ENCODE peak calls at places on chromosomes 13 and 19, in ten cellular contexts. One of them, this sample, is unnamed.

GRCh38 chr19:18708452-18709231 is 25.2 kb downstream of the CRTC1 start:
- DNase-seq in GM04504: no peak
- DNase-seq in NCI-H2081: peak
- DNase-seq in progenitor cell of endocrine pancreas: no peak
- DNase-seq in activated CD4-positive, alpha-beta T cell treated with anti-CD3 and anti-CD28 coated beads for 48 hours: no peak
- DNase-seq in HCEC 1CT: no peak
- DNase-seq in astrocyte of the spinal cord: no peak
- DNase-seq in NCI-H226: no peak
- DNase-seq in NCI-H774: peak
- DNase-seq in activated T-helper 1 cell treated with Interleukin-2 at 50 U/mL for 16 hours: no peak
- DNase-seq in this sample: no peak

GRCh38 chr13:41293272-41293671 is 17.8 kb upstream of the NAA16 start:
- DNase-seq in GM04504: no peak
- DNase-seq in NCI-H2081: no peak
- DNase-seq in progenitor cell of endocrine pancreas: no peak
- DNase-seq in activated CD4-positive, alpha-beta T cell treated with anti-CD3 and anti-CD28 coated beads for 48 hours: no peak
- DNase-seq in HCEC 1CT: no peak
- DNase-seq in astrocyte of the spinal cord: no peak
- DNase-seq in NCI-H226: no peak
- DNase-seq in NCI-H774: no peak
- DNase-seq in activated T-helper 1 cell treated with Interleukin-2 at 50 U/mL for 16 hours: no peak
- DNase-seq in this sample: no peak

GRCh38 chr13:83184819-83185218 is 697.5 kb downstream of the SLITRK1 start:
- DNase-seq in GM04504: no peak
- DNase-seq in NCI-H2081: no peak
- DNase-seq in progenitor cell of endocrine pancreas: no peak
- DNase-seq in activated CD4-positive, alpha-beta T cell treated with anti-CD3 and anti-CD28 coated beads for 48 hours: no peak
- DNase-seq in HCEC 1CT: peak
- DNase-seq in astrocyte of the spinal cord: peak
- DNase-seq in NCI-H226: peak
- DNase-seq in NCI-H774: no peak
- DNase-seq in activated T-helper 1 cell treated with Interleukin-2 at 50 U/mL for 16 hours: no peak
- DNase-seq in this sample: no peak

GRCh38 chr13:84139561-84140158 is 257.4 kb upstream of the SLITRK1 start:
- DNase-seq in GM04504: no peak
- DNase-seq in NCI-H2081: no peak
- DNase-seq in progenitor cell of endocrine pancreas: no peak
- DNase-seq in activated CD4-positive, alpha-beta T cell treated with anti-CD3 and anti-CD28 coated beads for 48 hours: no peak
- DNase-seq in HCEC 1CT: no peak
- DNase-seq in astrocyte of the spinal cord: no peak
- DNase-seq in NCI-H226: no peak
- DNase-seq in NCI-H774: no peak
- DNase-seq in activated T-helper 1 cell treated with Interleukin-2 at 50 U/mL for 16 hours: no peak
- DNase-seq in this sample: no peak

GRCh38 chr13:41059896-41060722 is 1.2 kb upstream of the WBP4 start:
- DNase-seq in GM04504: peak
- DNase-seq in NCI-H2081: peak
- DNase-seq in progenitor cell of endocrine pancreas: peak
- DNase-seq in activated CD4-positive, alpha-beta T cell treated with anti-CD3 and anti-CD28 coated beads for 48 hours: peak
- DNase-seq in HCEC 1CT: peak
- DNase-seq in astrocyte of the spinal cord: peak
- DNase-seq in NCI-H226: peak
- DNase-seq in NCI-H774: peak
- DNase-seq in activated T-helper 1 cell treated with Interleukin-2 at 50 U/mL for 16 hours: peak
- DNase-seq in this sample: peak

GRCh38 chr19:11963566-11964355 is 1.1 kb upstream of the ZNF763 start:
- DNase-seq in GM04504: peak
- DNase-seq in NCI-H2081: peak
- DNase-seq in progenitor cell of endocrine pancreas: peak
- DNase-seq in activated CD4-positive, alpha-beta T cell treated with anti-CD3 and anti-CD28 coated beads for 48 hours: peak
- DNase-seq in HCEC 1CT: peak
- DNase-seq in astrocyte of the spinal cord: peak
- DNase-seq in NCI-H226: no peak
- DNase-seq in NCI-H774: peak
- DNase-seq in activated T-helper 1 cell treated with Interleukin-2 at 50 U/mL for 16 hours: peak
- DNase-seq in this sample: peak

GRCh38 chr19:8454218-8454617 is 9.4 kb downstream of the HNRNPM start:
- DNase-seq in GM04504: no peak
- DNase-seq in NCI-H2081: no peak
- DNase-seq in progenitor cell of endocrine pancreas: no peak
- DNase-seq in activated CD4-positive, alpha-beta T cell treated with anti-CD3 and anti-CD28 coated beads for 48 hours: no peak
- DNase-seq in HCEC 1CT: no peak
- DNase-seq in astrocyte of the spinal cord: no peak
- DNase-seq in NCI-H226: no peak
- DNase-seq in NCI-H774: no peak
- DNase-seq in activated T-helper 1 cell treated with Interleukin-2 at 50 U/mL for 16 hours: no peak
- DNase-seq in this sample: no peak

GRCh38 chr19:11025997-11026396 is 63.3 kb upstream of the LDLR start:
- DNase-seq in GM04504: no peak
- DNase-seq in NCI-H2081: no peak
- DNase-seq in progenitor cell of endocrine pancreas: no peak
- DNase-seq in activated CD4-positive, alpha-beta T cell treated with anti-CD3 and anti-CD28 coated beads for 48 hours: no peak
- DNase-seq in HCEC 1CT: no peak
- DNase-seq in astrocyte of the spinal cord: no peak
- DNase-seq in NCI-H226: no peak
- DNase-seq in NCI-H774: no peak
- DNase-seq in activated T-helper 1 cell treated with Interleukin-2 at 50 U/mL for 16 hours: no peak
- DNase-seq in this sample: no peak

GRCh38 chr19:30647891-30648290 is 275.7 kb downstream of the ZNF536 start:
- DNase-seq in GM04504: no peak
- DNase-seq in NCI-H2081: no peak
- DNase-seq in progenitor cell of endocrine pancreas: no peak
- DNase-seq in activated CD4-positive, alpha-beta T cell treated with anti-CD3 and anti-CD28 coated beads for 48 hours: no peak
- DNase-seq in HCEC 1CT: no peak
- DNase-seq in astrocyte of the spinal cord: no peak
- DNase-seq in NCI-H226: no peak
- DNase-seq in NCI-H774: no peak
- DNase-seq in activated T-helper 1 cell treated with Interleukin-2 at 50 U/mL for 16 hours: no peak
- DNase-seq in this sample: no peak

GRCh38 chr13:90477194-90477593 is 870.3 kb upstream of the MIR17HG start:
- DNase-seq in GM04504: no peak
- DNase-seq in NCI-H2081: no peak
- DNase-seq in progenitor cell of endocrine pancreas: no peak
- DNase-seq in activated CD4-positive, alpha-beta T cell treated with anti-CD3 and anti-CD28 coated beads for 48 hours: no peak
- DNase-seq in HCEC 1CT: no peak
- DNase-seq in astrocyte of the spinal cord: no peak
- DNase-seq in NCI-H226: no peak
- DNase-seq in NCI-H774: no peak
- DNase-seq in activated T-helper 1 cell treated with Interleukin-2 at 50 U/mL for 16 hours: no peak
- DNase-seq in this sample: no peak

GRCh38 chr13:39100996-39101751 is 62.9 kb downstream of the NHLRC3 start:
- DNase-seq in GM04504: no peak
- DNase-seq in NCI-H2081: no peak
- DNase-seq in progenitor cell of endocrine pancreas: no peak
- DNase-seq in activated CD4-positive, alpha-beta T cell treated with anti-CD3 and anti-CD28 coated beads for 48 hours: no peak
- DNase-seq in HCEC 1CT: no peak
- DNase-seq in astrocyte of the spinal cord: no peak
- DNase-seq in NCI-H226: no peak
- DNase-seq in NCI-H774: no peak
- DNase-seq in activated T-helper 1 cell treated with Interleukin-2 at 50 U/mL for 16 hours: no peak
- DNase-seq in this sample: no peak

GRCh38 chr19:12788682-12789097 is 2.6 kb upstream of the JUNB start:
- DNase-seq in GM04504: peak
- DNase-seq in NCI-H2081: peak
- DNase-seq in progenitor cell of endocrine pancreas: no peak
- DNase-seq in activated CD4-positive, alpha-beta T cell treated with anti-CD3 and anti-CD28 coated beads for 48 hours: no peak
- DNase-seq in HCEC 1CT: peak
- DNase-seq in astrocyte of the spinal cord: peak
- DNase-seq in NCI-H226: peak
- DNase-seq in NCI-H774: peak
- DNase-seq in activated T-helper 1 cell treated with Interleukin-2 at 50 U/mL for 16 hours: no peak
- DNase-seq in this sample: peak

GRCh38 chr19:4391701-4392543 is 8.4 kb downstream of the SH3GL1 start:
- DNase-seq in GM04504: no peak
- DNase-seq in NCI-H2081: no peak
- DNase-seq in progenitor cell of endocrine pancreas: no peak
- DNase-seq in activated CD4-positive, alpha-beta T cell treated with anti-CD3 and anti-CD28 coated beads for 48 hours: no peak
- DNase-seq in HCEC 1CT: peak
- DNase-seq in astrocyte of the spinal cord: peak
- DNase-seq in NCI-H226: no peak
- DNase-seq in NCI-H774: no peak
- DNase-seq in activated T-helper 1 cell treated with Interleukin-2 at 50 U/mL for 16 hours: no peak
- DNase-seq in this sample: no peak

GRCh38 chr13:76349700-76350099 is 536.5 kb downstream of the KCTD12 start:
- DNase-seq in GM04504: no peak
- DNase-seq in NCI-H2081: no peak
- DNase-seq in progenitor cell of endocrine pancreas: no peak
- DNase-seq in activated CD4-positive, alpha-beta T cell treated with anti-CD3 and anti-CD28 coated beads for 48 hours: no peak
- DNase-seq in HCEC 1CT: no peak
- DNase-seq in astrocyte of the spinal cord: no peak
- DNase-seq in NCI-H226: peak
- DNase-seq in NCI-H774: no peak
- DNase-seq in activated T-helper 1 cell treated with Interleukin-2 at 50 U/mL for 16 hours: no peak
- DNase-seq in this sample: no peak

GRCh38 chr19:49387936-49388372 is at the start of gene KASH5:
- DNase-seq in GM04504: peak
- DNase-seq in NCI-H2081: peak
- DNase-seq in progenitor cell of endocrine pancreas: no peak
- DNase-seq in activated CD4-positive, alpha-beta T cell treated with anti-CD3 and anti-CD28 coated beads for 48 hours: peak
- DNase-seq in HCEC 1CT: no peak
- DNase-seq in astrocyte of the spinal cord: peak
- DNase-seq in NCI-H226: no peak
- DNase-seq in NCI-H774: peak
- DNase-seq in activated T-helper 1 cell treated with Interleukin-2 at 50 U/mL for 16 hours: peak
- DNase-seq in this sample: no peak

GRCh38 chr13:71513414-71514063 is 353.5 kb downstream of the DACH1 start:
- DNase-seq in GM04504: no peak
- DNase-seq in NCI-H2081: no peak
- DNase-seq in progenitor cell of endocrine pancreas: no peak
- DNase-seq in activated CD4-positive, alpha-beta T cell treated with anti-CD3 and anti-CD28 coated beads for 48 hours: no peak
- DNase-seq in HCEC 1CT: no peak
- DNase-seq in astrocyte of the spinal cord: no peak
- DNase-seq in NCI-H226: no peak
- DNase-seq in NCI-H774: no peak
- DNase-seq in activated T-helper 1 cell treated with Interleukin-2 at 50 U/mL for 16 hours: no peak
- DNase-seq in this sample: no peak

GRCh38 chr19:17841810-17842662 is 5.7 kb downstream of the JAK3 start:
- DNase-seq in GM04504: no peak
- DNase-seq in NCI-H2081: peak
- DNase-seq in progenitor cell of endocrine pancreas: peak
- DNase-seq in activated CD4-positive, alpha-beta T cell treated with anti-CD3 and anti-CD28 coated beads for 48 hours: peak
- DNase-seq in HCEC 1CT: peak
- DNase-seq in astrocyte of the spinal cord: peak
- DNase-seq in NCI-H226: peak
- DNase-seq in NCI-H774: peak
- DNase-seq in activated T-helper 1 cell treated with Interleukin-2 at 50 U/mL for 16 hours: no peak
- DNase-seq in this sample: no peak

GRCh38 chr13:40589285-40590109 is 76.9 kb downstream of the FOXO1 start:
- DNase-seq in GM04504: peak
- DNase-seq in NCI-H2081: no peak
- DNase-seq in progenitor cell of endocrine pancreas: no peak
- DNase-seq in activated CD4-positive, alpha-beta T cell treated with anti-CD3 and anti-CD28 coated beads for 48 hours: no peak
- DNase-seq in HCEC 1CT: peak
- DNase-seq in astrocyte of the spinal cord: peak
- DNase-seq in NCI-H226: no peak
- DNase-seq in NCI-H774: no peak
- DNase-seq in activated T-helper 1 cell treated with Interleukin-2 at 50 U/mL for 16 hours: no peak
- DNase-seq in this sample: peak

GRCh38 chr13:50873481-50873880 is 30.0 kb upstream of the DLEU7 start:
- DNase-seq in GM04504: no peak
- DNase-seq in NCI-H2081: no peak
- DNase-seq in progenitor cell of endocrine pancreas: no peak
- DNase-seq in activated CD4-positive, alpha-beta T cell treated with anti-CD3 and anti-CD28 coated beads for 48 hours: no peak
- DNase-seq in HCEC 1CT: peak
- DNase-seq in astrocyte of the spinal cord: no peak
- DNase-seq in NCI-H226: no peak
- DNase-seq in NCI-H774: no peak
- DNase-seq in activated T-helper 1 cell treated with Interleukin-2 at 50 U/mL for 16 hours: no peak
- DNase-seq in this sample: no peak

GRCh38 chr13:81821259-81821658 is 1480.3 kb upstream of the SPRY2 start:
- DNase-seq in GM04504: no peak
- DNase-seq in NCI-H2081: no peak
- DNase-seq in progenitor cell of endocrine pancreas: no peak
- DNase-seq in activated CD4-positive, alpha-beta T cell treated with anti-CD3 and anti-CD28 coated beads for 48 hours: no peak
- DNase-seq in HCEC 1CT: no peak
- DNase-seq in astrocyte of the spinal cord: no peak
- DNase-seq in NCI-H226: no peak
- DNase-seq in NCI-H774: no peak
- DNase-seq in activated T-helper 1 cell treated with Interleukin-2 at 50 U/mL for 16 hours: no peak
- DNase-seq in this sample: no peak

GRCh38 chr13:23794267-23795161 is 94.7 kb downstream of the MIPEP start:
- DNase-seq in GM04504: peak
- DNase-seq in NCI-H2081: no peak
- DNase-seq in progenitor cell of endocrine pancreas: no peak
- DNase-seq in activated CD4-positive, alpha-beta T cell treated with anti-CD3 and anti-CD28 coated beads for 48 hours: no peak
- DNase-seq in HCEC 1CT: peak
- DNase-seq in astrocyte of the spinal cord: peak
- DNase-seq in NCI-H226: no peak
- DNase-seq in NCI-H774: no peak
- DNase-seq in activated T-helper 1 cell treated with Interleukin-2 at 50 U/mL for 16 hours: no peak
- DNase-seq in this sample: no peak

GRCh38 chr13:67071918-67072598 is 158.1 kb downstream of the PCDH9 start:
- DNase-seq in GM04504: no peak
- DNase-seq in NCI-H2081: no peak
- DNase-seq in progenitor cell of endocrine pancreas: no peak
- DNase-seq in activated CD4-positive, alpha-beta T cell treated with anti-CD3 and anti-CD28 coated beads for 48 hours: no peak
- DNase-seq in HCEC 1CT: no peak
- DNase-seq in astrocyte of the spinal cord: no peak
- DNase-seq in NCI-H226: no peak
- DNase-seq in NCI-H774: no peak
- DNase-seq in activated T-helper 1 cell treated with Interleukin-2 at 50 U/mL for 16 hours: no peak
- DNase-seq in this sample: no peak

GRCh38 chr13:100547805-100548204 is 40.8 kb downstream of the GGACT start:
- DNase-seq in GM04504: no peak
- DNase-seq in NCI-H2081: no peak
- DNase-seq in progenitor cell of endocrine pancreas: no peak
- DNase-seq in activated CD4-positive, alpha-beta T cell treated with anti-CD3 and anti-CD28 coated beads for 48 hours: no peak
- DNase-seq in HCEC 1CT: no peak
- DNase-seq in astrocyte of the spinal cord: no peak
- DNase-seq in NCI-H226: no peak
- DNase-seq in NCI-H774: no peak
- DNase-seq in activated T-helper 1 cell treated with Interleukin-2 at 50 U/mL for 16 hours: no peak
- DNase-seq in this sample: no peak

GRCh38 chr13:114087430-114087829 is 45.0 kb downstream of the RASA3 start:
- DNase-seq in GM04504: no peak
- DNase-seq in NCI-H2081: no peak
- DNase-seq in progenitor cell of endocrine pancreas: no peak
- DNase-seq in activated CD4-positive, alpha-beta T cell treated with anti-CD3 and anti-CD28 coated beads for 48 hours: peak
- DNase-seq in HCEC 1CT: no peak
- DNase-seq in astrocyte of the spinal cord: no peak
- DNase-seq in NCI-H226: no peak
- DNase-seq in NCI-H774: no peak
- DNase-seq in activated T-helper 1 cell treated with Interleukin-2 at 50 U/mL for 16 hours: no peak
- DNase-seq in this sample: no peak

This sample was measured in GDM1.